ENCODE peak calls at places on chromosomes 5 and 9, in seven cellular contexts. E, Q, Y, T, V, O and P are unnamed samples.

GRCh38 chr5:172841258-172841657 is 7.2 kb downstream of the ERGIC1 start:
- DNase-seq in V (no peak), Y (no peak), Q (no peak), T (no peak), E (no peak), O (no peak), P (no peak)

GRCh38 chr9:107316795-107317661 is 33.9 kb downstream of the RAD23B start:
- DNase-seq in E (no peak), Q (no peak), V (no peak), Y (no peak), T (no peak), O (no peak), P (no peak)

GRCh38 chr9:93907551-93908199 is 47.5 kb downstream of the BARX1 start:
- DNase-seq in E (no peak), Q (no peak), O (no peak), T (no peak), V (no peak), Y (no peak), P (no peak)

GRCh38 chr5:67032921-67033664 is 163.5 kb downstream of the CD180 start:
- DNase-seq in V (no peak), Q (no peak), Y (no peak), O (no peak), E (no peak), T (no peak), P (no peak)

GRCh38 chr5:9104576-9105339 is 441.1 kb downstream of the SEMA5A start:
- DNase-seq in Q (no peak), Y (peak), V (no peak), E (no peak), O (no peak), T (no peak), P (no peak)

GRCh38 chr5:72167790-72168189 is 60.5 kb downstream of the MAP1B start:
- DNase-seq in T (no peak), Y (no peak), Q (no peak), E (no peak), V (no peak), O (no peak), P (no peak)

GRCh38 chr5:84372066-84372700 is 12.5 kb downstream of the EDIL3 start:
- DNase-seq in V (no peak), Y (peak), T (no peak), Q (peak), O (no peak), E (no peak), P (no peak)

GRCh38 chr5:173472164-173472563 is 143.9 kb upstream of the STC2 start:
- DNase-seq in O (no peak), E (peak), V (peak), Y (peak), Q (peak), T (no peak), P (peak)

GRCh38 chr5:33649801-33650482 is 209.2 kb downstream of the TARS1 start:
- DNase-seq in T (no peak), V (no peak), Y (peak), E (no peak), Q (peak), O (no peak), P (no peak)

GRCh38 chr5:179228341-179229121 is 116.7 kb downstream of the ADAMTS2 start:
- DNase-seq in T (no peak), O (no peak), Q (no peak), E (no peak), Y (no peak), V (no peak), P (peak)

GRCh38 chr9:17628617-17629016 is 49.8 kb downstream of the SH3GL2 start:
- DNase-seq in Q (no peak), V (no peak), E (no peak), Y (no peak), O (no peak), T (no peak), P (no peak)

GRCh38 chr5:34674226-34674625 is 18.1 kb downstream of the RAI14 start:
- DNase-seq in O (no peak), T (no peak), V (no peak), Y (peak), Q (peak), E (no peak), P (no peak)

GRCh38 chr9:21709464-21710058 is 92.9 kb upstream of the MTAP start:
- DNase-seq in Q (no peak), T (peak), O (peak), Y (peak), V (no peak), E (peak), P (no peak)

GRCh38 chr5:123722451-123722850 is 210.5 kb downstream of the CSNK1G3 start:
- DNase-seq in Q (no peak), Y (no peak), E (no peak), O (no peak), T (no peak), V (no peak), P (no peak)

GRCh38 chr9:86764230-86765039 is 182.9 kb downstream of the GAS1 start:
- DNase-seq in O (no peak), Q (no peak), E (no peak), T (no peak), Y (no peak), V (no peak), P (no peak)

GRCh38 chr5:106312360-106312759 is 1358.4 kb downstream of the EFNA5 start:
- DNase-seq in Y (peak), Q (peak), E (no peak), V (no peak), O (no peak), T (no peak), P (no peak)

GRCh38 chr9:91452844-91453243 is 29.2 kb upstream of the NFIL3 start:
- DNase-seq in Q (no peak), T (no peak), V (no peak), O (no peak), Y (no peak), E (no peak), P (no peak)

GRCh38 chr9:98445576-98445975 is 190.1 kb upstream of the TBC1D2 start:
- DNase-seq in V (no peak), E (no peak), Q (no peak), O (no peak), Y (no peak), T (no peak), P (no peak)

GRCh38 chr5:1652873-1653707 is 129.3 kb upstream of the LPCAT1 start:
- DNase-seq in E (no peak), O (no peak), T (no peak), Q (no peak), Y (no peak), V (no peak), P (peak)

GRCh38 chr5:10660720-10661387 is 97.0 kb downstream of the ANKRD33B start:
- DNase-seq in T (no peak), V (no peak), Y (no peak), Q (no peak), E (peak), O (no peak), P (no peak)

GRCh38 chr5:122419195-122419894 is 107.3 kb downstream of the SNCAIP start:
- DNase-seq in O (no peak), Q (no peak), V (no peak), T (no peak), Y (no peak), E (no peak), P (no peak)

GRCh38 chr9:133378408-133378962 is 2.3 kb downstream of the STKLD1 start:
- DNase-seq in E (no peak), Y (no peak), V (no peak), Q (no peak), T (no peak), O (no peak), P (no peak)

GRCh38 chr9:127589955-127590370 is 22.1 kb upstream of the STXBP1 start:
- DNase-seq in O (peak), V (peak), E (peak), Q (peak), Y (peak), T (no peak), P (peak)

GRCh38 chr9:136614967-136615623 is 47.6 kb upstream of the EGFL7 start:
- DNase-seq in E (no peak), O (no peak), V (no peak), Q (peak), Y (no peak), T (no peak), P (no peak)

GRCh38 chr5:10735569-10736255 is 25.3 kb downstream of the DAP start:
- DNase-seq in O (peak), V (no peak), E (no peak), Q (no peak), Y (no peak), T (no peak), P (no peak)